ENCODE peak calls at places on chromosomes 4 and X, in four cellular contexts. L is NCI-H2029 treated with DMSO at 0.1 percent for 48 hours, M is adrenal gland, H is HepG2. C is an unnamed sample.

GRCh38 chr4:81724925-81725329 is 253.2 kb upstream of the RASGEF1B start:
- DNase-seq in L (no peak), M (peak), H (peak), C (peak)

GRCh38 chrX:154733072-154733425 is 17.8 kb downstream of the GAB3 start:
- DNase-seq in L (no peak), M (no peak), H (no peak), C (no peak)

GRCh38 chr4:85573270-85573669 is 98.3 kb downstream of the ARHGAP24 start:
- DNase-seq in L (no peak), M (no peak), H (no peak), C (no peak)

GRCh38 chr4:102501176-102501634 is at the start of gene NFKB1:
- DNase-seq in L (no peak), M (peak), H (peak), C (peak)

GRCh38 chr4:168647976-168648375 is 151.1 kb downstream of the PALLD start:
- DNase-seq in L (no peak), M (no peak), H (no peak), C (no peak)

GRCh38 chr4:146369446-146369845 is 152.3 kb downstream of the SLC10A7 start:
- DNase-seq in L (no peak), M (no peak), H (no peak), C (no peak)

GRCh38 chr4:184459413-184459812 is 14.9 kb downstream of the IRF2 start:
- DNase-seq in L (no peak), M (no peak), H (no peak), C (no peak)

GRCh38 chrX:31323658-31324057 is 251.8 kb upstream of the FTHL17 start:
- DNase-seq in L (no peak), M (no peak), H (no peak), C (no peak)

GRCh38 chr4:1072830-1073446 is 40.4 kb downstream of the RNF212 start:
- DNase-seq in L (no peak), M (peak), H (peak), C (peak)

GRCh38 chrX:46653482-46653881 is 79.9 kb downstream of the CHST7 start:
- DNase-seq in L (no peak), M (no peak), H (peak), C (no peak)

GRCh38 chr4:140222175-140222574 is 68.2 kb upstream of the MAML3 start:
- DNase-seq in L (no peak), M (no peak), H (no peak), C (no peak)

GRCh38 chrX:74535633-74536141 is 78.7 kb downstream of the RLIM start:
- DNase-seq in L (no peak), M (peak), H (peak), C (peak)

C was measured in body of pancreas.